ENCODE peak calls at places on chromosomes 5 and 9, in five cellular contexts. Z is naive thymus-derived CD8-positive, alpha-beta T cell; L is foreskin keratinocyte; Y is fibroblast of pulmonary artery; C is AG09309. G is an unnamed sample.

GRCh38 chr9:137432687-137433348 is 8.3 kb downstream of the ENTPD8 start:
- DNase-seq in C (no peak), L (no peak), Z (no peak), Y (no peak), G (no peak)

GRCh38 chr9:98533866-98534265 is 174.9 kb downstream of the GABBR2 start:
- DNase-seq in Z (no peak), L (no peak), C (no peak), Y (no peak), G (no peak)

GRCh38 chr9:128946945-128947422 is 419 bp downstream of the DOLK start:
- DNase-seq in L (no peak), Y (peak), C (no peak), Z (peak), G (no peak)

GRCh38 chr9:34246453-34246852 is 67.6 kb downstream of the UBAP1 start:
- DNase-seq in Z (no peak), C (no peak), L (no peak), Y (no peak), G (no peak)

GRCh38 chr5:56900858-56901578 is 8.4 kb upstream of the SETD9 start:
- DNase-seq in L (no peak), Z (peak), C (no peak), Y (peak), G (peak)

GRCh38 chr9:132241483-132241839 is 79.6 kb downstream of the NTNG2 start:
- DNase-seq in Y (no peak), L (no peak), C (no peak), Z (no peak), G (no peak)

GRCh38 chr5:135222771-135223170 is 176.3 kb downstream of the MACROH2A1 start:
- DNase-seq in L (no peak), Z (no peak), Y (no peak), C (no peak), G (no peak)

GRCh38 chr5:181181650-181182565 is 23.1 kb downstream of the TRIM7 start:
- DNase-seq in L (peak), Z (peak), Y (peak), C (no peak), G (peak)

GRCh38 chr9:134551657-134552348 is 89.8 kb upstream of the COL5A1 start:
- DNase-seq in Z (no peak), L (peak), Y (peak), C (peak), G (no peak)

GRCh38 chr9:130847306-130848217 is 12.5 kb downstream of the ABL1 start:
- DNase-seq in Y (peak), C (peak), Z (no peak), L (peak), G (no peak)

GRCh38 chr9:122134822-122135528 is 24.6 kb downstream of the NDUFA8 start:
- DNase-seq in Y (peak), Z (no peak), C (no peak), L (no peak), G (peak)

GRCh38 chr5:174293481-174293880 is 248.0 kb downstream of the NSG2 start:
- DNase-seq in Z (no peak), C (no peak), Y (no peak), L (no peak), G (no peak)

GRCh38 chr5:5421149-5421960 is 1.1 kb upstream of the ICE1 start:
- DNase-seq in L (peak), Z (peak), Y (peak), C (no peak), G (no peak)

GRCh38 chr5:21680661-21681060 is 1172.5 kb downstream of the CDH12 start:
- DNase-seq in Z (no peak), L (peak), C (no peak), Y (no peak), G (peak)

GRCh38 chr5:123448017-123448617 is 24.9 kb upstream of the CEP120 start:
- DNase-seq in L (peak), Y (no peak), C (no peak), Z (no peak), G (no peak)

GRCh38 chr9:2337602-2338001 is 284.0 kb upstream of the VLDLR start:
- DNase-seq in C (no peak), Y (no peak), Z (no peak), L (no peak), G (no peak)

GRCh38 chr5:104186100-104186499 is 623.5 kb upstream of the NUDT12 start:
- DNase-seq in L (peak), C (no peak), Y (no peak), Z (no peak), G (peak)

GRCh38 chr9:3343671-3344070 is 182.1 kb downstream of the RFX3 start:
- DNase-seq in Y (no peak), C (no peak), L (no peak), Z (no peak), G (no peak)

GRCh38 chr9:37635808-37636207 is 14.9 kb upstream of the FRMPD1 start:
- DNase-seq in Y (no peak), C (no peak), L (no peak), Z (no peak), G (no peak)

GRCh38 chr5:123120197-123120596 is 31.2 kb downstream of the PRDM6 start:
- DNase-seq in L (no peak), Z (no peak), C (no peak), Y (no peak), G (no peak)

GRCh38 chr9:19934301-19934868 is 145.5 kb upstream of the SLC24A2 start:
- DNase-seq in L (no peak), Y (peak), Z (no peak), C (no peak), G (no peak)

GRCh38 chr5:136020383-136021015 is 8.3 kb upstream of the TGFBI start:
- DNase-seq in L (peak), C (peak), Y (peak), Z (no peak), G (peak)

GRCh38 chr9:114140850-114141249 is 14.5 kb upstream of the COL27A1 start:
- DNase-seq in Y (no peak), Z (no peak), C (no peak), L (no peak), G (no peak)

GRCh38 chr9:97907632-97908031 is 14.7 kb downstream of the TRMO start:
- DNase-seq in Y (no peak), C (no peak), L (no peak), Z (no peak), G (no peak)

GRCh38 chr9:99134893-99135341 is 30.0 kb downstream of the TGFBR1 start:
- DNase-seq in Y (peak), C (peak), Z (peak), L (peak), G (no peak)

GRCh38 chr5:139642213-139642612 is 5.9 kb upstream of the CXXC5 start:
- DNase-seq in L (no peak), Y (no peak), C (no peak), Z (no peak), G (no peak)

GRCh38 chr5:40431734-40432133 is 248.0 kb upstream of the PTGER4 start:
- DNase-seq in L (no peak), Y (no peak), C (no peak), Z (no peak), G (no peak)

GRCh38 chr5:76788362-76788761 is 30.5 kb upstream of the F2RL1 start:
- DNase-seq in L (no peak), Y (no peak), Z (no peak), C (no peak), G (no peak)

GRCh38 chr9:31996331-31996730 is 388.1 kb upstream of the ACO1 start:
- DNase-seq in L (no peak), Y (no peak), C (no peak), Z (no peak), G (no peak)

GRCh38 chr9:116377179-116377790 is 223.7 kb downstream of the PAPPA start:
- DNase-seq in L (peak), Z (no peak), Y (peak), C (no peak), G (peak)

GRCh38 chr5:39447059-39447458 is 22.3 kb upstream of the DAB2 start:
- DNase-seq in Y (no peak), L (no peak), C (no peak), Z (no peak), G (no peak)

GRCh38 chr9:89372230-89372816 is 54.0 kb downstream of the SECISBP2 start:
- DNase-seq in L (no peak), Z (peak), Y (no peak), C (no peak), G (no peak)

GRCh38 chr9:14350766-14351165 is 36.8 kb upstream of the NFIB start:
- DNase-seq in Z (no peak), L (no peak), C (no peak), Y (peak), G (no peak)

GRCh38 chr5:176535101-176535654 is 2.0 kb downstream of the RNF44 start:
- DNase-seq in Y (no peak), L (peak), Z (no peak), C (no peak), G (no peak)

GRCh38 chr5:131196331-131196730 is 25.6 kb downstream of the LYRM7 start:
- DNase-seq in Z (no peak), C (peak), L (no peak), Y (no peak), G (no peak)

GRCh38 chr5:175032013-175032412 is 307.6 kb downstream of the MSX2 start:
- DNase-seq in Y (no peak), C (no peak), L (no peak), Z (no peak), G (no peak)

GRCh38 chr5:170333161-170333909 is 35.8 kb upstream of the LCP2 start:
- DNase-seq in Y (no peak), C (no peak), Z (peak), L (no peak), G (peak)

GRCh38 chr9:120386390-120387131 is 193.4 kb downstream of the CDK5RAP2 start:
- DNase-seq in Z (no peak), L (no peak), Y (peak), C (no peak), G (no peak)

GRCh38 chr9:95726756-95727155 is 148.7 kb upstream of the ERCC6L2 start:
- DNase-seq in C (peak), Y (peak), L (peak), Z (no peak), G (no peak)

GRCh38 chr5:124923131-124923530 is 176.7 kb upstream of the ZNF608 start:
- DNase-seq in L (no peak), Z (no peak), Y (peak), C (no peak), G (no peak)